ENCODE peak calls at places on chromosomes 2 and 18, in nine cellular contexts. U, S, B, L, F, I, N, W and M are unnamed samples.

GRCh38 chr2:223580951-223581350 is 21.2 kb downstream of the SCG2 start:
- DNase-seq in W (peak), S (no peak), B (no peak), I (peak), U (no peak), F (no peak), N (peak), L (peak), M (no peak)

GRCh38 chr2:182946949-182947348 is 80.5 kb upstream of the FRZB start:
- DNase-seq in W (no peak), S (no peak), N (no peak), I (no peak), U (no peak), L (no peak), B (no peak), F (no peak), M (no peak)

GRCh38 chr2:223560704-223561435 is 41.3 kb downstream of the SCG2 start:
- DNase-seq in I (no peak), N (peak), W (no peak), F (no peak), U (no peak), L (peak), S (no peak), B (no peak), M (no peak)

GRCh38 chr2:101204400-101205095 is 48.1 kb upstream of the CNOT11 start:
- DNase-seq in N (peak), I (no peak), F (no peak), W (peak), L (peak), B (no peak), U (no peak), S (no peak), M (no peak)

GRCh38 chr2:84694088-84694622 is 177.9 kb downstream of the DNAH6 start:
- DNase-seq in F (no peak), I (no peak), L (no peak), B (no peak), N (no peak), U (peak), S (no peak), W (no peak), M (no peak)

GRCh38 chr18:50004013-50004412 is 190.7 kb upstream of the ACAA2 start:
- DNase-seq in F (no peak), U (no peak), W (no peak), B (no peak), I (no peak), N (no peak), L (no peak), S (no peak), M (no peak)

GRCh38 chr18:74570266-74570665 is 27.4 kb upstream of the ZNF407 start:
- DNase-seq in B (no peak), W (no peak), L (no peak), N (no peak), F (no peak), U (no peak), S (no peak), I (no peak), M (no peak)

GRCh38 chr2:60759654-60760053 is 3.6 kb downstream of the PAPOLG start:
- DNase-seq in S (no peak), I (no peak), F (no peak), B (peak), W (no peak), L (no peak), U (no peak), N (no peak), M (no peak)

GRCh38 chr2:25844089-25844488 is 34.2 kb downstream of the ASXL2 start:
- DNase-seq in S (no peak), I (peak), B (no peak), F (no peak), U (no peak), L (no peak), W (peak), N (peak), M (no peak)

GRCh38 chr2:146481629-146482028 is 1363.2 kb upstream of the ACVR2A start:
- DNase-seq in L (no peak), I (peak), W (peak), B (no peak), N (peak), F (no peak), S (no peak), U (no peak), M (no peak)

GRCh38 chr2:31598694-31599093 is 18.0 kb upstream of the SRD5A2 start:
- DNase-seq in N (no peak), L (no peak), S (no peak), I (no peak), B (no peak), W (no peak), U (no peak), F (no peak), M (no peak)

GRCh38 chr2:120680136-120680761 is 55.4 kb upstream of the GLI2 start:
- DNase-seq in U (peak), W (peak), S (peak), B (peak), N (peak), L (peak), I (peak), F (peak), M (peak)

GRCh38 chr18:12766986-12767433 is 64.2 kb downstream of the PSMG2 start:
- DNase-seq in W (no peak), L (peak), I (no peak), B (no peak), U (no peak), N (no peak), S (no peak), F (no peak), M (no peak)

DNA sequence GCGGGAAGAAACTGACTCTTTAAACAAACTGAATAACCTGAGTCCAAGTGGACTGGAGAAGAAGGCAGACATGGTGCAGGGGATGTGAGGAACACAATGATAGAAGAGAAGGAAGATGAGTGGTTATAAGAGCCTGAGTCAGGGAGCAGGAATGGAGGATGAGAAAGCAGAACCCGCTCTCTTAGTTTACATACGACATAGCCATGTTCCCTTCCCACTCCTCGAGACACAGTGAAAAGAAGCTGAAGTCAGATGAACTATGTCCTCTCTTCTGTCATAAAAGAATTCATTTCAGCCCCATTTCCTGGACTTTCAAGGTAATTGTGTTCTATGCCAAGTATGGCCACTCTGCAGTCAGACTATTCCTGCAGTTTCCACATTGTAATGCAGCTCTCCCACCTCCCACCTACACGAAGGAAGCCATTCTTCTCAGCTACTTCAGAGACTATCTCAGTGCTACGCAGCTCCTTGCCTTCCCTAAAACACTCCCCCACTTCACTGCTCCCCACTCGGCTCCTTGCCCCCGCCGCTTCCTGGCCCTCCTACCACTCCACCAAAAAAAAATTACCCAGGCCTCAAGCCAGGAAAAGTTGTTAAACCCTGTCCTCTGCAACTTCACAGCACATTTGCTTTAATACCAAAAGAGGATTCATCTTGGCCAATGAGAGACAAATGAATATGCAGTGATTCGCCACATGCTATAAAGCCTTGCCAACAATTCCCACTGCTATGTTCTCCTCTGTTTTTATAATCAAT is 323.4 kb upstream of the EPHA4 start:
- DNase-seq in B (no peak), L (no peak), I (no peak), S (no peak), W (peak), N (peak), F (no peak), U (no peak), M (peak)
- H3K4me3 ChIP-seq in B (no peak), L (no peak), I (no peak), S (no peak), W (no peak), N (no peak), F (no peak), U (no peak), M (no peak)

GRCh38 chr2:96662360-96662759 is 19.8 kb downstream of the FER1L5 start:
- DNase-seq in U (no peak), W (no peak), S (no peak), L (no peak), B (no peak), F (no peak), I (no peak), N (no peak), M (no peak)

GRCh38 chr2:96665083-96665569 is 22.6 kb downstream of the FER1L5 start:
- DNase-seq in F (peak), W (peak), L (peak), B (peak), U (no peak), S (no peak), N (peak), I (peak), M (peak)

GRCh38 chr2:96663177-96663576 is 20.6 kb downstream of the FER1L5 start:
- DNase-seq in W (no peak), L (no peak), S (no peak), B (no peak), U (no peak), I (no peak), N (no peak), F (no peak), M (no peak)

GRCh38 chr2:96663829-96664228 is 21.3 kb downstream of the FER1L5 start:
- DNase-seq in U (no peak), B (peak), N (no peak), S (no peak), L (no peak), W (no peak), F (no peak), I (no peak), M (no peak)

DNA sequence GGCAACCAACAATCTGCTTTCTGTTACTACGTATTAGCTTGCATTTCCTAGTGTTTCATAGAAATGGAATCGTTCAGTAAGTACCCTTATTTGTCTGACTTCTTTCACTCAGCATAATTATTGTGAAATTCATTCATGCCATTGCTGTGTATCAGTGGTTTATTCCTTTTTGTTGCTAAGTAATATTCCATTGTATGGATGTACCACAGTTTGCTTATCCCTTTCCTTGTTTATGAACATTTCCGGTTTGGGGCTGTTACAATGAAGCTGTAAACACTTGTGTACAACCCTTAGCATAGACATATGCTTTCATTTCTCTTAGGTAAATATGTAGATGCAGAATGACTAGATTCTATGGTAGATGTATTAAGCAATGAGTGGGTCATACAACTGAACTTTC is 21.8 kb downstream of the FER1L5 start:
- DNase-seq in F (no peak), U (no peak), S (no peak), B (no peak), L (no peak), I (no peak), N (no peak), W (no peak), M (no peak)
- H3K4me3 ChIP-seq in F (no peak), U (no peak), S (no peak), B (no peak), L (no peak), I (no peak), N (peak), W (no peak), M (no peak)

GRCh38 chr18:37393221-37393828 is 172.3 kb downstream of the CELF4 start:
- DNase-seq in U (no peak), N (no peak), F (no peak), W (no peak), S (no peak), L (no peak), B (no peak), I (no peak), M (no peak)
- H3K4me3 ChIP-seq in U (no peak), N (peak), F (no peak), W (no peak), S (no peak), L (peak), B (no peak), I (peak), M (no peak)

DNA sequence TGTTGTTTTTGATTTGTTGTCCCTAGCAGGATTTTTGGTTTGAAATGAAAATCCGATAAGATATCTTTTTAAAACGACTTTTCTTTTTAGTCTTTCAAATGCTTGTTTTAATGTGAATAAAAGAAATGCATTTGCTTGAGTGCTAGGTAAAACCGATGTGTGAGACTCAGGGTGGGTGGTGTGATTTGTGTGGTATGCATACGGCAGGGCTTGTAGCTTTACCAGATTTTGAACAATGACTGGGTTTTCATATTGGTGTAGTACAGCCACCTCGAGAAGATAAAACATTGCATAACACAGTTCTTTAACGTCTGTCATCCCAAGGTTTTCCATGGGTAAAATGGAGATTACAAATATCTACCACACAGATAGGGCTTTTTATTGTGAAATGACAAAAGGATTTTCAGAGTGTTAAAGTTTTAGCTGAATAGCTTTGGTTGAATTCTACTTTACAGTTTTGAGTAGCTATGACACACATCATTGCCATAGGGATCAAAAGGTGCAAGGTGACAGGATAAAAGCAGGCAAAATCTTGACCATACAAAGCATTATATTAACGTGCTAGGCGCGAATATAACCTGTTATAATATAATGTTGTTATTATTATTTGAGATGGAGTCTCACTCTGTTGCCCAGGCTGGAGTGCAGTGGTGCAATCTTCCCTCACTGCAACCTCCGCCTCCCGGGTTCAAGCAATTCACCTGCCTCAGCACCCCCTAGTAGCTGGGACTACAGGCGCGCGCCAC is 824 bp upstream of the ZNF638 start:
- DNase-seq in W (no peak), N (no peak), F (no peak), L (no peak), B (no peak), U (no peak), S (no peak), I (no peak), M (no peak)
- H3K4me3 ChIP-seq in W (peak), N (peak), F (peak), L (peak), B (peak), U (peak), S (peak), I (no peak), M (peak)

GRCh38 chr2:235263205-235264120 is 230.4 kb upstream of the AGAP1 start:
- DNase-seq in L (peak), I (peak), N (peak), U (no peak), F (no peak), B (peak), W (peak), S (peak), M (peak)
- H3K4me3 ChIP-seq in L (peak), I (peak), N (peak), U (no peak), F (peak), B (no peak), W (peak), S (no peak), M (no peak)

DNA sequence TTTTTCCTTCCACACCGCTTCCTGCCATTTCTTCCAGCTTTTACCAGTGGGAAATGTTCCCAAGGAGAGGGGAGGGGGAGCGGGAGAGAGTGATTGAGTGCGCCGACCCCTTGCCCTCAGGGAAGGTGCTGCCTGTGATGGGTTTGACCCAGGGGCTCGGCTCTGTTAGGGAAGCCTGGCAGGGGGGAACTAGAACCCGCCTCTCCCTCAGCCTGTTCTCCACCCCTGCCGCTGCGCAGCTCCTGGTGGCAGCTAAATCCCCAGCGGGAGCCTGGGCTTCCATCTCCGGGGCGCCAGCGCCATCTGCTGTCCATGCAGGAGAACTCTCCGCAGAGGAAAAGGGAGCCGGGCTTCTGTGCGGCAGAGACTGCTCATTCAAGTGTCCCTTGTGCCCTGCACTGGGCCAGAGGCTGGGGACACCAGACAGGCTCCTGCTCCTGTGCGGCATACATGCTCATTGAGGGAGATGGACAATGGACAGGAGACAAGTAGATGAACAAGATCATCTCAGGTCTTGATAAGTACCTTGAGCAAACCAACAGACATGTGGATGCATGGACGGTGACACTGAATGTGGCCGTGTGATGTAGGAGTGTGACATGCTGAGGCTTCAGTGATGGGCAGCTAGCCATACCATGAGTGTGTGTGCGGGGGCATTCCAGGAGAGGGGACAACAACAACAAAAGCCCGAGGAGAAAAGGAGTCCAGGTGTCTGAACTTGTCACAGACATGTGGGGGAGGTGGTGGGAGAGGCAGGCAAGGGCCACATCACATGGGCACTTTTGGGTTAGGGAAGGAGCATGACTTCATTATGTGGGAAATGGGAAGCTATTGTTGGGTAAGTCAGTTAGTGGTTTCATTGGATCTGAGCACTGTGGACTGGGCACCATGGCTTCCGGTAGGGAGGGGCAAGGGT is 13.3 kb downstream of the CHPF start:
- DNase-seq in U (peak), F (peak), S (peak), W (peak), N (peak), I (peak), B (peak), L (peak), M (peak)
- H3K4me3 ChIP-seq in U (no peak), F (peak), S (no peak), W (no peak), N (peak), I (peak), B (no peak), L (peak), M (no peak)

GRCh38 chr2:64748561-64748960 is 94.8 kb upstream of the SERTAD2 start:
- DNase-seq in F (no peak), W (no peak), S (no peak), L (no peak), U (no peak), N (peak), B (no peak), I (no peak), M (no peak)
- H3K4me3 ChIP-seq in F (peak), W (peak), S (no peak), L (no peak), U (no peak), N (peak), B (peak), I (peak), M (no peak)

DNA sequence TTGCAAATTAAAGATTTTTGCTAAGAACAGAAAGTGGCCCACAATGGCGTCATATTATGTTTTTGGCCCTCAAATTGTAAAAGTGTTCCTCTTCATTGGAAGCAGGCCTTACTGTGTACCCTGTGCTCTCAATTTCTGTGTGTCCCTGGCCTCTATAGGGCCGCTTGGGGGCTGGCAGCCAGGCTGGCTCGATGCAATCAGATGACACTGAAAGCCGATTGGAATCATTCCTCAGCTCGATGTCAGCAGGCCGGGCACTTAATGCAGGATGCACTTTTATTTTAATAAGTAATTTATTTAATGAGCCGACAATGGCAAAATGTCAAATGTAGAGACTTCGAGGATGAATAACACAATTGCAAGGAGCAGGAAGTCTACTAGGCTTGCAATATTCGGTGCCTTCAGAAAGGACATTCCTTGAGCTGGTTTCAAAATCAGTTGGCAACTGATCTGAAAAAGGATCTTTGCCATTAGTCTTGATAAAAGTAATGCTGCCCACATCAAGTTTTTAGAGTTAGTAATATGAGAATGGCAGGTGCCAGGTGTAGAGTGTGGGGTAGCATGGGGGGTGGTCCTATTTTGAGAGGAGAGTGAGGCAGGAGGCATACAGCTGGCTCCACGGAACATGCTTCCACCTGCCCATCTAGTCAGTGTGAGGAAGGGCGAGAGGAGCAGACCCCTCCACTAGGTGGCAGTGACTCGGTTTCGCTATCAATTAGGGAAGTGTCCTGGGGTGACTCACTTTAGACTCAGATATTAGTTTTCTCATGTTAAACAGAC is 80.7 kb downstream of the NABP1 start:
- DNase-seq in U (peak), F (no peak), B (peak), S (peak), W (peak), L (peak), N (peak), I (peak), M (no peak)
- H3K4me3 ChIP-seq in U (no peak), F (no peak), B (peak), S (no peak), W (no peak), L (peak), N (no peak), I (no peak), M (no peak)

GRCh38 chr18:77054606-77055428 is 77.8 kb downstream of the MBP start:
- DNase-seq in B (peak), U (peak), W (peak), F (peak), L (peak), I (peak), N (peak), S (peak), M (peak)

GRCh38 chr18:77057043-77057442 is 75.5 kb downstream of the MBP start:
- DNase-seq in N (peak), B (peak), S (no peak), I (peak), W (peak), F (no peak), L (no peak), U (no peak), M (no peak)

GRCh38 chr18:77056399-77057015 is 76.1 kb downstream of the MBP start:
- DNase-seq in F (no peak), I (no peak), B (peak), U (no peak), N (peak), W (no peak), L (no peak), S (no peak), M (no peak)

GRCh38 chr18:77054288-77054605 is 78.3 kb downstream of the MBP start:
- DNase-seq in B (no peak), L (no peak), S (no peak), I (no peak), W (no peak), U (peak), N (no peak), F (no peak), M (no peak)

GRCh38 chr18:77055429-77056310 is 76.9 kb downstream of the MBP start:
- DNase-seq in S (peak), N (no peak), L (no peak), B (peak), U (no peak), F (no peak), W (no peak), I (no peak), M (no peak)
- H3K4me3 ChIP-seq in S (no peak), N (no peak), L (no peak), B (no peak), U (peak), F (no peak), W (no peak), I (no peak), M (no peak)

GRCh38 chr2:133736674-133737073 is 168.4 kb upstream of the NCKAP5 start:
- DNase-seq in F (no peak), W (no peak), S (no peak), U (no peak), L (no peak), N (no peak), B (no peak), I (no peak), M (no peak)
- H3K4me3 ChIP-seq in F (no peak), W (no peak), S (no peak), U (no peak), L (no peak), N (no peak), B (no peak), I (no peak), M (no peak)